ENCODE peak calls at places on chromosome 6, in seven cellular contexts. W is hippocampal formation, P is GM04504, V is IMR-90, Q is body of pancreas, G is RWPE1, Z is astrocyte of the hippocampus. C is an unnamed sample.

GRCh38 chr6:92586236-92586977 is 833.0 kb downstream of the EPHA7 start:
- DNase-seq in W (no peak), P (no peak), G (no peak), V (no peak), Q (no peak), Z (no peak), C (no peak)

GRCh38 chr6:159360306-159360705 is 191.1 kb downstream of the FNDC1 start:
- DNase-seq in Q (no peak), W (no peak), Z (no peak), G (no peak), V (no peak), P (peak), C (no peak)

GRCh38 chr6:81814365-81815109 is 62.1 kb upstream of the TENT5A start:
- DNase-seq in Z (no peak), V (peak), P (peak), W (no peak), G (peak), Q (no peak), C (no peak)

GRCh38 chr6:22716721-22717120 is 147.4 kb downstream of the HDGFL1 start:
- DNase-seq in V (no peak), W (no peak), G (no peak), P (no peak), Q (peak), Z (no peak), C (no peak)

GRCh38 chr6:137904822-137905617 is 38.0 kb downstream of the TNFAIP3 start:
- DNase-seq in Q (no peak), W (no peak), G (no peak), P (no peak), V (no peak), Z (peak), C (no peak)

GRCh38 chr6:136547336-136547735 is 2.9 kb downstream of the MAP7 start:
- DNase-seq in V (peak), W (no peak), Q (no peak), Z (peak), P (peak), G (peak), C (no peak)

GRCh38 chr6:36605560-36606391 is 11.6 kb downstream of the SRSF3 start:
- DNase-seq in Z (peak), G (no peak), Q (no peak), P (no peak), W (no peak), V (no peak), C (no peak)

GRCh38 chr6:2877960-2878359 is 25.1 kb downstream of the SERPINB9 start:
- DNase-seq in Z (no peak), Q (no peak), G (no peak), P (no peak), V (no peak), W (no peak), C (no peak)

GRCh38 chr6:117200067-117200466 is 65.3 kb upstream of the VGLL2 start:
- DNase-seq in P (no peak), V (no peak), Q (no peak), W (no peak), G (no peak), Z (no peak), C (no peak)

GRCh38 chr6:17417817-17418216 is 24.4 kb downstream of the CAP2 start:
- DNase-seq in W (no peak), V (peak), G (peak), P (peak), Z (peak), Q (no peak), C (no peak)

GRCh38 chr6:152651986-152652385 is 14.8 kb upstream of the SYNE1 start:
- DNase-seq in V (peak), Z (no peak), P (no peak), G (no peak), Q (no peak), W (no peak), C (no peak)

GRCh38 chr6:131101911-131102680 is 33.2 kb upstream of the AKAP7 start:
- DNase-seq in Q (no peak), P (no peak), G (peak), Z (peak), W (no peak), V (peak), C (no peak)

GRCh38 chr6:70299456-70299855 is 3.4 kb downstream of the COL9A1 start:
- DNase-seq in P (no peak), G (no peak), W (no peak), Q (no peak), V (peak), Z (peak), C (no peak)

GRCh38 chr6:159953091-159953581 is 15.7 kb upstream of the IGF2R start:
- DNase-seq in Z (no peak), G (no peak), Q (no peak), P (no peak), V (peak), W (peak), C (no peak)

GRCh38 chr6:167510648-167511047 is 185.8 kb downstream of the TTLL2 start:
- DNase-seq in V (no peak), Z (no peak), P (no peak), Q (no peak), W (no peak), G (no peak), C (no peak)

C was measured in substantia nigra.